ENCODE peak calls at places on chromosomes 7 and 10, in eight cellular contexts. S is transverse colon, Y is suprapubic skin, U is stomach, P is HepG2, L is tibial nerve, W is sigmoid colon, K is ovary. D is an unnamed sample. For H3K4me1 and H3K27me3, the result is how much of the 10 kb centered on the place peaks cover.

GRCh38 chr7:81515009-81515408 is 254.8 kb downstream of the HGF start:
- DNase-seq in S (no peak), W (no peak), Y (no peak), P (no peak), L (no peak), K (no peak), U (no peak), D (no peak)

GRCh38 chr7:40747856-40748255 is 613.1 kb downstream of the SUGCT start:
- DNase-seq in L (no peak), Y (no peak), U (no peak), W (no peak), K (no peak), S (no peak), P (no peak), D (no peak)

GRCh38 chr7:42214063-42214679 is 22.8 kb downstream of the GLI3 start:
- DNase-seq in P (no peak), S (no peak), L (no peak), Y (no peak), U (no peak), W (no peak), K (no peak), D (no peak)

GRCh38 chr7:27130540-27131389 is at the start of gene HOXA4:
- DNase-seq in K (peak), U (peak), S (peak), Y (peak), P (peak), W (peak), L (peak), D (no peak)

GRCh38 chr7:45181286-45181960 is 23.8 kb downstream of the RAMP3 start:
- DNase-seq in Y (peak), S (no peak), K (no peak), P (no peak), U (no peak), W (peak), L (no peak), D (no peak)

GRCh38 chr10:52424343-52424742 is 110.3 kb downstream of the DKK1 start:
- DNase-seq in K (no peak), Y (no peak), S (no peak), U (no peak), L (no peak), W (no peak), P (no peak), D (no peak)

GRCh38 chr7:80288175-80289122 is 153.8 kb downstream of the GNAI1 start:
- DNase-seq in Y (no peak), K (no peak), U (no peak), W (no peak), S (no peak), L (no peak), P (peak), D (no peak)

GRCh38 chr7:83947260-83947659 is 247.3 kb downstream of the SEMA3A start:
- DNase-seq in L (no peak), K (no peak), W (no peak), Y (no peak), U (no peak), S (peak), P (peak), D (no peak)

GRCh38 chr7:55970561-55970960 is 6.2 kb downstream of the NIPSNAP2 start:
- DNase-seq in U (no peak), L (no peak), K (no peak), S (no peak), W (no peak), Y (no peak), P (no peak), D (no peak)

GRCh38 chr10:87691515-87692070 is 31.9 kb downstream of the PAPSS2 start:
- DNase-seq in P (no peak), S (no peak), K (no peak), Y (no peak), W (no peak), U (no peak), L (no peak), D (no peak)

GRCh38 chr7:351681-352480 is 61.9 kb downstream of the FOXL3 start:
- DNase-seq in U (no peak), P (no peak), K (no peak), W (no peak), Y (no peak), L (no peak), S (no peak), D (no peak)

GRCh38 chr7:354597-355470 is 64.9 kb downstream of the FOXL3 start:
- DNase-seq in W (no peak), U (no peak), S (no peak), L (no peak), P (no peak), K (no peak), Y (no peak), D (no peak)

GRCh38 chr7:355568-355967 is 65.6 kb downstream of the FOXL3 start:
- DNase-seq in K (no peak), P (no peak), L (no peak), Y (no peak), S (no peak), U (no peak), W (no peak), D (no peak)

GRCh38 chr7:356087-356486 is 66.1 kb downstream of the FOXL3 start:
- DNase-seq in K (no peak), L (no peak), U (no peak), P (no peak), W (no peak), Y (no peak), S (no peak), D (no peak)

DNA sequence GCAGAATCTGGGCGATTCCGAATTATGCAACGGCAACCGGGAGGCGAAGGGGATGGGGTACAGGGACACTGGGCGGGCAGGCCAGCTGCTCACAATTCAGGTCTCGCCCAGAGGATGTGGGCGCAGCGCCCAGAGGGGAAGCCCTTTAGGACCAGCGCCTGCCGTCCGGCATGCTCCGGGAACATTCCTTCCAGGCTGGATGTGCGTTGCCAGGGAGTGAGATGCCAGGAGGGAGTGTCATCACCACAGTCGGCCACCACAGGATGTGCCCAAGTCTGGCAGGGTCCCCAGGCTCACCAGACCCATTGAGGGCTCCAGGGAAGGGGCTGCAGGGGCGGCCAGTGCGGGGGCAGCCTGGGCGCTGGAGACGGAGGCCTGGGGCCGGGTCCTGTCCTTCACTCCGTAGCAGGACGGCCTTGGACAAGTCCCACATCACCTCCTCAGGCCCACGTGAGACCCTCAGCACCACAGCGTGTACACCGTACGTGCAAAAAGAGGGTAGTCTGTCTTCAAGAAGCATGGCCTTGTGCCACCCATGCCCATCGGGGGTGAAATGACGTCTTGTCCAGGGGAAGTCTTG is 63.9 kb downstream of the FOXL3 start:
- DNase-seq in Y (no peak), P (no peak), U (no peak), L (no peak), K (no peak), S (no peak), W (no peak), D (no peak)
- TF ChIP-seq EP300 in Y (no peak), P (no peak), U (no peak), L (no peak), K (no peak), S (no peak), W (no peak), D (no peak)

DNA sequence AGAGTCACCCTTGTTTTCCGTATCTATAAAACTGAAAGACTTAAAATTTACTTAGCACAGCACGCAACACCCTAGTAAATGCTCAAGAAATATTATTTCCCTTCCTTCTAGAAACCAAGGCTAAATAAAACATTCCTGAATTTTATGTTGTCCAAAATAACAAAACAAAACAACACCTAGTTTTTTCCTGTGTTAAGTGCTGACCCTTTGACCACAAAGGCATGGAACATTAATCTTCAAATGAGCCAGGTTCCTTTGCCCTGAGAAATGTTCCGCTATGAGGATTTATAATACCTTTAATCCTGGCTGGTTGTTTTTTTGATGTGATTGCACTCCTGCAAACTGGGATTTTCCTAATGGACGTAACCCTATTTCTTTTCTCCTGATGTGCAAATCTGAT is 29.0 kb upstream of the DGKI start:
- DNase-seq in K (no peak), P (no peak), U (no peak), W (no peak), S (no peak), Y (no peak), L (no peak), D (no peak)
- H3K4me1 ChIP-seq in K (under half), P (under half), U (half or more), W (half or more), S (under half), Y (under half), L (under half), D (half or more)

DNA sequence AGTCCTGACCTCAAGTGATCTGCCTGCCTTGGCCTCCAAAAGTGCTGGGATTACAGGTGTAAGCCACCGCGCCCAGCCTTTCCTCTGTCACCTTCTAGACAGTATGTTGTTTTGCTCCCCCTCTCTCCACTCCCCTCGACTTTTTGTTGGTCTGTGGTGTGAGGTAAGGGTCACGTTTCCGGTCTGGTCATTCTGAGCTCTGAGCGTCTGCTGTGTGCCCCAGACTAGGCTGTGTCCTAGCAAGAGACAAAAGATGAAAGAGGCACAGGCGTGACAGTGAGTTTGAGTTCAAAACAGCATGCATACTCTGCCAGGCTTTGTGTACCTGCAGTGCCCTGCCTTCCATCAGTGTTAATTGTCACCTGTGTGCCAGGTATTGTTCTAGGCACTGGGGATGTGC is 87.4 kb upstream of the PPIF start:
- DNase-seq in P (no peak), L (no peak), W (no peak), Y (no peak), U (no peak), K (no peak), S (no peak), D (no peak)
- H3K27me3 ChIP-seq in P (under half), L (under half), W (under half), Y (under half), U (under half), K (under half), S (under half), D (under half)

GRCh38 chr7:16264436-16265183 is 156.7 kb downstream of the CRPPA start:
- DNase-seq in S (no peak), L (no peak), W (no peak), P (no peak), U (no peak), Y (no peak), K (no peak), D (no peak)

GRCh38 chr7:16260236-16260728 is 161.1 kb downstream of the CRPPA start:
- DNase-seq in Y (no peak), U (no peak), P (no peak), K (no peak), L (no peak), W (no peak), S (no peak), D (no peak)

GRCh38 chr7:16261654-16262053 is 159.7 kb downstream of the CRPPA start:
- DNase-seq in U (no peak), L (no peak), K (no peak), Y (no peak), P (no peak), S (no peak), W (no peak), D (no peak)

GRCh38 chr7:16264036-16264435 is 157.3 kb downstream of the CRPPA start:
- DNase-seq in W (no peak), K (no peak), P (no peak), L (no peak), S (no peak), Y (no peak), U (no peak), D (no peak)

DNA sequence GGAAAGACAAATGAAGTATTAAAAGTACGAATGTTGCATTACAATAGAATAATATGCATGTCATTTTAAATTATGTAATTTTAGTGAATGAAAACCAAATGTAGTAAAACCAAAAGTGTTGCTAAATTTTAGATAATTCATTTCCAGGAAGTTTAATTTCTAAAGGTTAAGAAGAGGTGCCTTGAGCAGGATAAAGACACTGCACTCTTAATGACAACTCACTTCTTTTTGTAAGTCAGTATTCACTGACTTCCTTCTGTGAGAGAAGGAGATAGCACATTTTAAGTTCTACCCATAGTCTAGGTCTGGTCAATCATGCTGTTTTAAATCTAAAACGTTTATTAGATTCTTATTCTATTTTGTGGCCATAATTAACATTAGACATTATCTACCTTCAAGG is 160.2 kb downstream of the CRPPA start:
- DNase-seq in W (no peak), Y (no peak), P (no peak), K (no peak), L (no peak), S (no peak), U (no peak), D (no peak)
- TF ChIP-seq EP300 in W (no peak), Y (no peak), P (no peak), K (no peak), L (no peak), S (no peak), U (no peak), D (no peak)

GRCh38 chr10:122420624-122421007 is 33.8 kb upstream of the ARMS2 start:
- DNase-seq in K (no peak), L (no peak), W (no peak), Y (no peak), U (no peak), S (no peak), P (no peak), D (no peak)

GRCh38 chr10:122419016-122419415 is 35.4 kb upstream of the ARMS2 start:
- DNase-seq in Y (no peak), P (no peak), K (no peak), U (no peak), W (no peak), L (no peak), S (no peak), D (no peak)

GRCh38 chr10:122421054-122421625 is 33.3 kb upstream of the ARMS2 start:
- DNase-seq in P (no peak), Y (no peak), L (no peak), U (no peak), W (no peak), K (no peak), S (no peak), D (no peak)

GRCh38 chr10:122419890-122420623 is 34.4 kb upstream of the ARMS2 start:
- DNase-seq in W (peak), P (no peak), U (no peak), K (no peak), Y (no peak), L (no peak), S (no peak), D (no peak)

GRCh38 chr10:122417667-122418066 is 36.8 kb upstream of the ARMS2 start:
- DNase-seq in P (no peak), Y (no peak), S (no peak), U (no peak), K (no peak), W (no peak), L (no peak), D (no peak)
- H3K4me1 ChIP-seq in P (under half), Y (under half), S (under half), U (under half), K (under half), W (under half), L (under half), D (under half)

DNA sequence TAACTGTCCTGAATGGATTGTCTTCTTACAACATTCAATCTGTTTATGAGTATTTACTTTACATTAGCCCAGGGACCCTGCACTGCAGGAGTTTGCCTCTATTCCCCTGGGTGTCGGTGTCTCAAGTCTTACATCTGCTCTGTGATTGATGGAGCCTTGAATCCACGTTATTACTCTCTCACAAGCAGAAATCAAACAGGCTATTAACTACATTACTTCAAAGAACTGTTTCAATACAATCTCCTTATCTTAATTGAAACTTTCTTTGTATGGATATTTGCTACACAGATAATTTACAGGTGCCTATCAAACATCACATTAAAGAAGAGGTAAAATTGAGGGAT is 3.1 kb upstream of the ARID5B start:
- DNase-seq in K (no peak), U (no peak), S (no peak), W (no peak), P (no peak), L (no peak), Y (no peak), D (no peak)
- H3K27me3 ChIP-seq in K (under half), U (under half), S (under half), W (under half), P (under half), L (under half), Y (under half), D (under half)

D was measured in esophagus muscularis mucosa.